ENCODE peak calls at places on chromosomes 11 and 22, in seven cellular contexts. I, W, R, L, J, C and B are unnamed samples.
A peak's percentile ranks its signal among the peaks of the same experiment; 100 is the strongest.

GRCh38 chr22:36010913-36011312 is 17.7 kb downstream of the RBFOX2 start:
- DNase-seq in I (no peak), W (no peak), R (peak; percentile 63), L (no peak), J (no peak), C (no peak), B (no peak)

GRCh38 chr11:70671083-70671482 is 272.8 kb downstream of the CTTN start:
- DNase-seq in I (no peak), W (no peak), R (peak; percentile 62), L (no peak), J (peak; percentile 47), C (no peak), B (no peak)

GRCh38 chr22:32527756-32528155 is 53.1 kb downstream of the FBXO7 start:
- DNase-seq in I (no peak), W (no peak), R (no peak), L (no peak), J (peak; percentile 14), C (no peak), B (no peak)

GRCh38 chr11:93216511-93217121 is 18.8 kb upstream of the SLC36A4 start:
- DNase-seq in I (no peak), W (no peak), R (no peak), L (no peak), J (no peak), C (no peak), B (no peak)

GRCh38 chr11:87926250-87926970 is 248.8 kb downstream of the RAB38 start:
- DNase-seq in I (no peak), W (no peak), R (no peak), L (peak; percentile 29), J (peak; percentile 80), C (no peak), B (no peak)

GRCh38 chr11:19642185-19642591 is 70.4 kb upstream of the NAV2 start:
- DNase-seq in I (no peak), W (no peak), R (no peak), L (no peak), J (no peak), C (no peak), B (no peak)

GRCh38 chr11:68369161-68369560 is 56.8 kb downstream of the LRP5 start:
- DNase-seq in I (no peak), W (no peak), R (no peak), L (no peak), J (no peak), C (no peak), B (no peak)

GRCh38 chr22:41951898-41952474 is at the start of gene SMIM45:
- DNase-seq in I (no peak), W (peak; percentile 88), R (peak; percentile 48), L (no peak), J (peak; percentile 79), C (peak; percentile 89), B (no peak)

GRCh38 chr22:22753526-22754267 is 109.3 kb downstream of the GGTLC2 start:
- DNase-seq in I (peak; percentile 73), W (no peak), R (peak; percentile 62), L (peak; percentile 54), J (peak; percentile 77), C (no peak), B (peak; percentile 16)

GRCh38 chr11:59263225-59263894 is 50.6 kb upstream of the MPEG1 start:
- DNase-seq in I (no peak), W (no peak), R (no peak), L (no peak), J (peak; percentile 64), C (no peak), B (no peak)

GRCh38 chr22:42401562-42402334 is 30.5 kb downstream of the NFAM1 start:
- DNase-seq in I (no peak), W (no peak), R (no peak), L (no peak), J (no peak), C (no peak), B (no peak)

GRCh38 chr11:68528630-68529029 is 68.1 kb downstream of the PPP6R3 start:
- DNase-seq in I (no peak), W (no peak), R (peak; percentile 23), L (no peak), J (no peak), C (no peak), B (no peak)

GRCh38 chr11:73969991-73970800 is 12.4 kb downstream of the UCP2 start:
- DNase-seq in I (no peak), W (no peak), R (no peak), L (no peak), J (no peak), C (no peak), B (no peak)

GRCh38 chr22:30906946-30907345 is 61.6 kb downstream of the MORC2 start:
- DNase-seq in I (no peak), W (no peak), R (no peak), L (no peak), J (no peak), C (no peak), B (no peak)

GRCh38 chr11:72041364-72042058 is 38.8 kb downstream of the NUMA1 start:
- DNase-seq in I (peak; percentile 51), W (peak; percentile 82), R (peak; percentile 81), L (peak; percentile 65), J (peak; percentile 54), C (peak; percentile 86), B (peak; percentile 81)

GRCh38 chr22:41619979-41620645 is 731 bp downstream of the DESI1 start:
- DNase-seq in I (peak; percentile 15), W (no peak), R (peak; percentile 42), L (no peak), J (peak; percentile 79), C (no peak), B (peak; percentile 18)

GRCh38 chr11:67614730-67615454 is 8.2 kb downstream of the NDUFV1 start:
- DNase-seq in I (no peak), W (no peak), R (no peak), L (no peak), J (no peak), C (no peak), B (no peak)

GRCh38 chr11:132030896-132031295 is 660.5 kb downstream of the NTM start:
- DNase-seq in I (no peak), W (no peak), R (no peak), L (no peak), J (no peak), C (no peak), B (no peak)

GRCh38 chr11:44145011-44145777 is 49.7 kb downstream of the EXT2 start:
- DNase-seq in I (no peak), W (no peak), R (no peak), L (no peak), J (no peak), C (no peak), B (no peak)

GRCh38 chr11:76234704-76235232 is 28.5 kb upstream of the WNT11 start:
- DNase-seq in I (no peak), W (peak; percentile 50), R (no peak), L (no peak), J (no peak), C (no peak), B (no peak)

GRCh38 chr11:3002346-3002745 is 10.2 kb upstream of the NAP1L4 start:
- DNase-seq in I (no peak), W (no peak), R (no peak), L (no peak), J (no peak), C (no peak), B (no peak)

GRCh38 chr22:50170453-50171318 is at the start of gene PANX2:
- DNase-seq in I (no peak), W (no peak), R (no peak), L (no peak), J (no peak), C (no peak), B (no peak)

GRCh38 chr11:113188433-113188834 is 125.9 kb upstream of the TTC12 start:
- DNase-seq in I (no peak), W (no peak), R (no peak), L (peak; percentile 25), J (no peak), C (no peak), B (no peak)

GRCh38 chr11:8744423-8744822 is 61.8 kb downstream of the RPL27A start:
- DNase-seq in I (no peak), W (no peak), R (no peak), L (no peak), J (no peak), C (no peak), B (peak; percentile 25)